ENCODE peak calls at places on chromosomes 11 and 22, in ten cellular contexts. M, Q, W, L, I, J, N, V, F and E are unnamed samples.

GRCh38 chr11:128451651-128452470 is 135.5 kb downstream of the ETS1 start:
- DNase-seq in W (peak; percentile 81), V (no peak), N (peak; percentile 51), F (peak; percentile 55), J (peak; percentile 78), M (peak; percentile 76), I (peak; percentile 71), Q (peak; percentile 87), L (peak; percentile 63), E (peak; percentile 97)

GRCh38 chr11:134387501-134387900 is 24.5 kb downstream of the B3GAT1 start:
- DNase-seq in W (no peak), M (no peak), I (no peak), F (no peak), Q (no peak), N (no peak), J (no peak), L (no peak), V (no peak), E (no peak)

GRCh38 chr22:27397948-27398330 is 403.6 kb downstream of the MN1 start:
- DNase-seq in V (no peak), W (no peak), L (peak; percentile 29), I (no peak), Q (peak; percentile 86), J (peak; percentile 62), N (peak; percentile 35), M (no peak), F (peak; percentile 38), E (no peak)

GRCh38 chr22:50687829-50688228 is 15.2 kb downstream of the SHANK3 start:
- DNase-seq in M (peak; percentile 8), V (no peak), L (peak; percentile 11), F (peak; percentile 14), J (no peak), W (no peak), Q (no peak), I (peak; percentile 18), N (no peak), E (peak; percentile 52)

GRCh38 chr11:74024630-74025029 is 15.7 kb upstream of the UCP3 start:
- DNase-seq in M (no peak), J (peak; percentile 55), V (no peak), I (no peak), W (no peak), L (peak; percentile 31), F (peak; percentile 42), Q (peak; percentile 90), N (no peak), E (no peak)

GRCh38 chr22:40898850-40899357 is 37.0 kb upstream of the DNAJB7 start:
- DNase-seq in F (no peak), M (no peak), L (no peak), I (no peak), J (no peak), V (peak; percentile 29), N (no peak), Q (peak; percentile 73), W (no peak), E (no peak)

GRCh38 chr11:117931331-117931950 is 2.2 kb upstream of the TMPRSS13 start:
- DNase-seq in F (no peak), Q (no peak), V (no peak), M (no peak), N (no peak), W (no peak), I (peak; percentile 44), L (no peak), J (no peak), E (peak; percentile 58)

GRCh38 chr22:22520667-22521602 is 865 bp upstream of the ZNF280A start:
- DNase-seq in Q (peak; percentile 28), V (no peak), N (no peak), L (no peak), M (no peak), F (no peak), J (no peak), W (no peak), I (no peak), E (no peak)

GRCh38 chr11:61917357-61918109 is at the start of gene RAB3IL1:
- DNase-seq in M (peak; percentile 53), I (peak; percentile 80), Q (peak; percentile 53), N (peak; percentile 55), V (no peak), J (peak; percentile 62), W (peak; percentile 77), F (no peak), L (peak; percentile 61), E (peak; percentile 78)

GRCh38 chr22:50034126-50035081 is 21.8 kb upstream of the IL17REL start:
- DNase-seq in V (no peak), J (no peak), L (no peak), F (no peak), W (peak; percentile 53), N (no peak), Q (peak; percentile 13), I (peak; percentile 36), M (no peak), E (no peak)

GRCh38 chr11:110095554-110095953 is 2.4 kb downstream of the ZC3H12C start:
- DNase-seq in N (no peak), I (no peak), F (no peak), V (no peak), M (no peak), Q (no peak), L (no peak), W (no peak), J (no peak), E (no peak)

GRCh38 chr22:23384451-23384850 is 195.6 kb downstream of the IGLL1 start:
- DNase-seq in N (no peak), W (no peak), I (no peak), L (no peak), Q (no peak), V (no peak), F (no peak), M (no peak), J (no peak), E (no peak)

GRCh38 chr11:25547293-25547692 is 784.6 kb upstream of the ANO3 start:
- DNase-seq in W (no peak), F (no peak), M (no peak), N (no peak), Q (no peak), V (no peak), I (no peak), L (no peak), J (no peak), E (no peak)

GRCh38 chr11:113447621-113448310 is 27.4 kb downstream of the DRD2 start:
- DNase-seq in N (no peak), M (no peak), J (no peak), F (no peak), I (no peak), W (no peak), L (no peak), V (no peak), Q (peak; percentile 71), E (no peak)

GRCh38 chr11:21944577-21944976 is 248.3 kb upstream of the ANO5 start:
- DNase-seq in V (no peak), J (no peak), L (no peak), I (no peak), W (no peak), Q (peak; percentile 3), N (no peak), M (no peak), F (no peak), E (no peak)

GRCh38 chr11:2885017-2885675 is 429 bp downstream of the CDKN1C start:
- DNase-seq in Q (peak; percentile 50), I (peak; percentile 79), M (peak; percentile 73), W (peak; percentile 85), J (peak; percentile 70), F (no peak), N (peak; percentile 75), L (peak; percentile 65), V (peak; percentile 26), E (no peak)

GRCh38 chr11:27150098-27150497 is 109.5 kb downstream of the BBOX1 start:
- DNase-seq in I (no peak), W (no peak), F (no peak), M (no peak), V (no peak), Q (no peak), N (no peak), J (no peak), L (no peak), E (no peak)

GRCh38 chr22:35308480-35308945 is 8.8 kb downstream of the TOM1 start:
- DNase-seq in M (no peak), V (peak; percentile 37), J (no peak), W (peak; percentile 23), L (no peak), Q (no peak), I (no peak), N (no peak), F (no peak), E (no peak)

GRCh38 chr11:45399166-45399565 is 113.0 kb upstream of the SYT13 start:
- DNase-seq in J (no peak), W (peak; percentile 12), I (no peak), V (no peak), M (no peak), L (no peak), N (no peak), F (no peak), Q (no peak), E (no peak)
- TF ChIP-seq CTCF in J (no peak), W (no peak), I (no peak), V (no peak), M (no peak), L (no peak), N (no peak), F (no peak), Q (no peak), E (no peak)

GRCh38 chr11:64000026-64000739 is 13.9 kb downstream of the OTUB1 start:
- DNase-seq in N (peak; percentile 66), F (no peak), M (no peak), J (peak; percentile 67), W (peak; percentile 84), Q (peak; percentile 75), I (peak; percentile 85), V (peak; percentile 39), L (peak; percentile 66), E (no peak)
- TF ChIP-seq CTCF in N (peak; percentile 74), F (peak; percentile 81), M (peak; percentile 75), J (peak; percentile 61), W (peak; percentile 68), Q (peak; percentile 29), I (peak; percentile 37), V (peak; percentile 28), L (peak; percentile 68), E (peak; percentile 88)

GRCh38 chr11:95569207-95569606 is 220.4 kb downstream of the FAM76B start:
- DNase-seq in J (no peak), N (no peak), I (no peak), L (no peak), M (no peak), F (no peak), W (no peak), Q (no peak), V (no peak), E (no peak)
- TF ChIP-seq CTCF in J (no peak), N (no peak), I (no peak), L (no peak), M (no peak), F (no peak), W (no peak), Q (no peak), V (no peak), E (no peak)

DNA sequence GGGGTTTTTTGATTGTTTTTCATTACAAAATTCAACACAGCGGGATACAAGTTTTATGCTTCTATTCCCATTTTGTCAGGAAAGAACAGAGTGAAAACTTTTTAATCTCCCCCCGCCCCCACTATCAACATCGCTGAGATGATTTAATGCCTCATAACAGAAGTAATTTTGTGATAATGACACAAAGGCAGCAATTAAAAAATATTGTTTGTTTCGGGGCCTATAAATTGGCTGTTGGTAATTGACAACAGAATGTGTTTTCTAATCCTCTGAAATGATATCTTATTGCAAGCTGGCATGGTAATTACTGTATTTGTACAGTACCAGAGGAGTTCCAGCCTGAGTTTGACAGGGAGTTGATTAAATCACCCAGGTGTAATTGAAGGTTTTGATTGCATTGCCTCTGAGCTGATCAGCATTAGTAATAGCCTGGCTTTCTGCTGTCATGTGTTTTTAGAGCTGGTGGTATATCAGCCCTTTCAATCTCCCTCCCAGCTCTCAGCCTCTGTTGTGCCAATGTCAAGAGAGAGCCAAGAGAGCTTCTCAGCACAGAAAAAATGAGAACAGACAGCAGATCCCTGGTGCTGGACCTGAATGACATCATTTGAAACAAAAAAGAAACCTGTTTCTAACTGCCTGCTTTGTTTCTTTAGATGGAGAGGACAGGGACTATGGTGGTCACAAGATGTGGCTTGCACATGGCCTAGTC is 265.1 kb downstream of the FAM76B start:
- DNase-seq in Q (no peak), M (no peak), W (no peak), V (no peak), F (no peak), N (no peak), I (no peak), J (no peak), L (no peak), E (no peak)
- TF ChIP-seq CTCF in Q (no peak), M (no peak), W (no peak), V (no peak), F (no peak), N (no peak), I (no peak), J (no peak), L (no peak), E (no peak)